ENCODE peak calls at places on chromosomes 1 and 21, in seven cellular contexts. M is transverse colon, L is H1, N is K562, I is ovary, H is sigmoid colon, U is A549. F is an unnamed sample.

GRCh38 chr1:84996846-84997666 is at the start of gene MCOLN2:
- DNase-seq in M (peak; percentile 45), L (no peak), N (peak; percentile 52), I (no peak), H (no peak), U (peak; percentile 24), F (no peak)

GRCh38 chr1:154609398-154610380 is 1.7 kb upstream of the ADAR start:
- DNase-seq in M (peak; percentile 27), L (peak; percentile 77), N (peak; percentile 17), I (no peak), H (no peak), U (no peak), F (no peak)

GRCh38 chr1:93007941-93008577 is 46.8 kb upstream of the DIPK1A start:
- DNase-seq in M (no peak), L (no peak), N (no peak), I (no peak), H (no peak), U (no peak), F (no peak)

GRCh38 chr1:236568285-236568894 is 35.9 kb downstream of the HEATR1 start:
- DNase-seq in M (no peak), L (no peak), N (no peak), I (no peak), H (no peak), U (no peak), F (no peak)

GRCh38 chr1:231581859-231582258 is 44.7 kb upstream of the DISC1 start:
- DNase-seq in M (no peak), L (no peak), N (no peak), I (no peak), H (no peak), U (no peak), F (no peak)

GRCh38 chr21:45975017-45975595 is 6.5 kb upstream of the COL6A1 start:
- DNase-seq in M (peak; percentile 57), L (no peak), N (no peak), I (peak; percentile 77), H (peak; percentile 95), U (no peak), F (peak; percentile 84)

GRCh38 chr1:234214129-234214910 is 158.9 kb upstream of the COA6 start:
- DNase-seq in M (peak; percentile 14), L (no peak), N (no peak), I (no peak), H (peak; percentile 74), U (no peak), F (no peak)

GRCh38 chr1:20358761-20359263 is 68.1 kb downstream of the VWA5B1 start:
- DNase-seq in M (peak; percentile 78), L (no peak), N (no peak), I (no peak), H (no peak), U (peak; percentile 23), F (no peak)

GRCh38 chr1:237126180-237126579 is 84.2 kb downstream of the RYR2 start:
- DNase-seq in M (no peak), L (no peak), N (no peak), I (no peak), H (no peak), U (no peak), F (no peak)

GRCh38 chr1:202249846-202250245 is 56.2 kb downstream of the LGR6 start:
- DNase-seq in M (no peak), L (no peak), N (no peak), I (no peak), H (no peak), U (no peak), F (no peak)

GRCh38 chr1:832136-832535 is 91.6 kb upstream of the SAMD11 start:
- DNase-seq in M (no peak), L (no peak), N (no peak), I (no peak), H (no peak), U (no peak), F (no peak)

GRCh38 chr1:118973536-118974160 is 14.5 kb downstream of the TBX15 start:
- DNase-seq in M (no peak), L (no peak), N (no peak), I (no peak), H (no peak), U (no peak), F (no peak)

GRCh38 chr1:38084700-38085099 is 38.1 kb upstream of the POU3F1 start:
- DNase-seq in M (no peak), L (no peak), N (no peak), I (no peak), H (no peak), U (no peak), F (no peak)

GRCh38 chr1:21931171-21932093 is 5.7 kb downstream of the HSPG2 start:
- DNase-seq in M (peak; percentile 71), L (no peak), N (no peak), I (peak; percentile 65), H (peak; percentile 92), U (peak; percentile 87), F (peak; percentile 94)

GRCh38 chr1:151368745-151369610 is 3.5 kb downstream of the SELENBP1 start:
- DNase-seq in M (peak; percentile 49), L (no peak), N (no peak), I (no peak), H (peak; percentile 60), U (no peak), F (no peak)
- H3K4me1 ChIP-seq in M (peaks cover 40% of the 10 kb centered on the region), L (peaks cover 10% of the 10 kb centered on the region), N (peaks cover 48% of the 10 kb centered on the region), I (peaks cover 38% of the 10 kb centered on the region), H (peaks cover 48% of the 10 kb centered on the region), U (peaks cover 37% of the 10 kb centered on the region), F (peaks cover 38% of the 10 kb centered on the region)

DNA sequence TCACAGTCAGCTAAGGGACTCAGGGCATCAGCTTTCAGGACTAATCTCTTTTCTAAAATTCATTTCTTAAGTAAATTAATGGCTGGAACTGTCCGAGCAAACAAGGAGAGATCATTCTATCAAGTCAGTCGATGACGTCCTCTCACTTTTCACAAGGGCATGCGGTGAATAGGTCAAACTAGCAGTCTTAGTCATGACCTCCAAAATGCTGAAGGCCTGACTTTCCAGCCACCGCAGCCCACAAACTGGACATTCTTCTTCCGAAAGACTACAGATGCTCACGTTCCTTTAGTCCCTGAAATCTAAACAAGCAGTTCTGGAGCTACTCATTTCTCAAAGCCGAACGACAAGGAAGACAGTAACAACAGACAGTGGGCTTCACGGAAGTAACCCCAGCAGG is 127.9 kb downstream of the TIAM1 start:
- DNase-seq in M (no peak), L (no peak), N (no peak), I (no peak), H (no peak), U (no peak), F (no peak)
- TF ChIP-seq CTCF in M (no peak), L (no peak), N (no peak), I (no peak), H (no peak), U (no peak), F (no peak)

GRCh38 chr1:10108948-10109347 is 76.2 kb downstream of the UBE4B start:
- DNase-seq in M (no peak), L (no peak), N (no peak), I (no peak), H (no peak), U (no peak), F (no peak)
- TF ChIP-seq EP300 in M (no peak), L (no peak), N (no peak), I (no peak), H (no peak), U (no peak), F (no peak)

GRCh38 chr1:211527006-211527405 is 35.0 kb upstream of the RD3 start:
- DNase-seq in M (no peak), L (no peak), N (no peak), I (no peak), H (no peak), U (no peak), F (no peak)
- H3K4me1 ChIP-seq in M (no peaks in the 10 kb centered on the region), L (no peaks in the 10 kb centered on the region), N (peaks cover 10% of the 10 kb centered on the region), I (no peaks in the 10 kb centered on the region), H (no peaks in the 10 kb centered on the region), U (peaks cover 9% of the 10 kb centered on the region), F (peaks cover 25% of the 10 kb centered on the region)

GRCh38 chr1:95326023-95326422 is 92.0 kb downstream of the RWDD3 start:
- DNase-seq in M (no peak), L (no peak), N (no peak), I (no peak), H (no peak), U (no peak), F (no peak)
- TF ChIP-seq CTCF in M (no peak), L (no peak), N (no peak), I (no peak), H (no peak), U (no peak), F (no peak)

GRCh38 chr1:11207898-11208611 is 18.9 kb downstream of the ANGPTL7 start:
- DNase-seq in M (no peak), L (no peak), N (no peak), I (peak; percentile 50), H (peak; percentile 82), U (no peak), F (no peak)
- TF ChIP-seq EP300 in M (no peak), L (no peak), N (no peak), I (no peak), H (no peak), U (no peak), F (no peak)

GRCh38 chr1:11925938-11926292 is 312 bp downstream of the KIAA2013 start:
- DNase-seq in M (no peak), L (no peak), N (no peak), I (no peak), H (no peak), U (no peak), F (no peak)

GRCh38 chr1:11924334-11925195 is 1.7 kb downstream of the KIAA2013 start:
- DNase-seq in M (peak; percentile 42), L (no peak), N (no peak), I (no peak), H (no peak), U (no peak), F (no peak)

GRCh38 chr1:11929849-11930248 is 3.6 kb upstream of the KIAA2013 start:
- DNase-seq in M (peak; percentile 75), L (no peak), N (peak; percentile 76), I (peak; percentile 83), H (peak; percentile 94), U (peak; percentile 32), F (no peak)

GRCh38 chr1:11930571-11931445 is 3.7 kb upstream of the PLOD1 start:
- DNase-seq in M (no peak), L (no peak), N (no peak), I (no peak), H (no peak), U (no peak), F (no peak)

DNA sequence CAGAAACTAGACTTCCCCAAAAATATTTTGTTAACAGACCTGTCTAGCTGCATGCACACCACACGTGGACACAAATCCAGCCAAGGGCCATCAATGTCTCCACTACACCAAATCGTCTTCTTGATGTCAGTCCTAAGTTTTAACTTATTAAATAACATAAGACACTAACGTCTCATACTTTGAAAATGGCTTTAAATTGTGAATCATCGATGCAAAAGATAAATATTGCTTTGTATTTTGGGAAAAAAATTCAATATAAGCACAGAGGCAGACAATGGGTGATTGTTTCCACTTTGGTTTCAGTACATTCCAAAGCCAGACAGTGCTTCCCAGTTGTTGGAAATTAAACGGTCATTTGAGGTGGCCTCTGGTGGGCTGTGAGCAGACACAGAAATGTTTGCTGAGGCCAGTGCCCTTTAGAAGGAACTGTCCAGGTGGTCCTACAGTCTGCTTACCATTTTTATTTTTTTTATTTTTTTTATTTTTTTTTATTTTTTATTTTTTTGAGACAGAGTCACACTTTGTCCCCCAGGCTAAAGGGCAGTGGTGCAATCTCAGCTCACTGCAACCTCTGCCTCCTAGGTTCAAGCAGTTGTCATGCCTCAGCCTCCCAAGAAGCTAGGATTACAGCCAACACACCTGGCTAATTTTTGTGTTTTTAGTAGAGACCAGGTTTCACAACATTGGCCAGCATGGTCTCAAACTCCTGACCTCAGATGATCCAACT is 1.8 kb upstream of the KIAA2013 start:
- DNase-seq in M (no peak), L (no peak), N (no peak), I (no peak), H (no peak), U (no peak), F (no peak)
- H3K4me1 ChIP-seq in M (peaks cover 44% of the 10 kb centered on the region), L (peaks cover 6% of the 10 kb centered on the region), N (peaks cover 49% of the 10 kb centered on the region), I (peaks cover 10% of the 10 kb centered on the region), H (peaks cover 55% of the 10 kb centered on the region), U (peaks cover 21% of the 10 kb centered on the region), F (peaks cover 71% of the 10 kb centered on the region)